ENCODE peak calls at places on chromosomes 11 and 22, in seven cellular contexts. K is H9, E is transverse colon, A is A549, T is AG04450, Y is cardiac muscle cell, I is body of pancreas. Q is an unnamed sample. For H3K9me3, the result is how much of the 10 kb centered on the place peaks cover.

GRCh38 chr11:102560555-102561011 is 30.0 kb upstream of the MMP7 start:
- DNase-seq in K (no peak), E (peak), A (no peak), T (peak), Y (no peak), I (no peak), Q (no peak)

GRCh38 chr11:77557553-77557952 is 32.2 kb upstream of the AQP11 start:
- DNase-seq in K (peak), E (no peak), A (peak), T (no peak), Y (peak), I (no peak), Q (no peak)

GRCh38 chr11:124872741-124873140 is 7.5 kb downstream of the ROBO3 start:
- DNase-seq in K (peak), E (no peak), A (no peak), T (no peak), Y (no peak), I (no peak), Q (no peak)

GRCh38 chr11:122758974-122759373 is 79.3 kb upstream of the CRTAM start:
- DNase-seq in K (no peak), E (no peak), A (no peak), T (no peak), Y (no peak), I (no peak), Q (no peak)

GRCh38 chr11:108218455-108218854 is 4.0 kb downstream of the NPAT start:
- DNase-seq in K (no peak), E (no peak), A (no peak), T (no peak), Y (no peak), I (no peak), Q (no peak)

GRCh38 chr11:130415719-130416536 is 12.5 kb downstream of the ADAMTS8 start:
- DNase-seq in K (no peak), E (no peak), A (no peak), T (no peak), Y (no peak), I (no peak), Q (no peak)

GRCh38 chr11:32312865-32313403 is 122.4 kb downstream of the WT1 start:
- DNase-seq in K (peak), E (peak), A (peak), T (no peak), Y (peak), I (peak), Q (no peak)

GRCh38 chr11:69541001-69541285 is 59.5 kb downstream of the LINC01488 start:
- DNase-seq in K (no peak), E (no peak), A (no peak), T (no peak), Y (no peak), I (no peak), Q (no peak)

GRCh38 chr11:17906436-17906835 is 106.4 kb downstream of the SERGEF start:
- DNase-seq in K (peak), E (no peak), A (peak), T (no peak), Y (peak), I (no peak), Q (no peak)

DNA sequence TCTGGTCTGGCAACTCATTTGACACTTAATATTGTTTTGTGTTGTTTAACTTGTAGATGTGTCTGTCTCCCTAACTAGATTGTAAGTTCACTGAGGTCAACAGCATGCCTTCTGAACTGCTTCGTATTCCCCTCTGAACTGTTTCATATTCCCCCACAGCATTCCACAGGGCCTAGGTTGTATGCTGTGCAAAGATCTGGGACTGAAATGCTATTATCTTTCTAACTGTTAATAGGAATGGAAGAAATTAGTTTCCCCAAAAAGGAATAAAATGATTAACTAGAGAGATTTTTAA is 38.2 kb downstream of the ZNRF3 start:
- DNase-seq in K (no peak), E (no peak), A (no peak), T (no peak), Y (no peak), I (no peak), Q (no peak)
- TF ChIP-seq CTCF in K (no peak), E (no peak), A (no peak), T (no peak), Y (no peak), I (no peak), Q (no peak)

DNA sequence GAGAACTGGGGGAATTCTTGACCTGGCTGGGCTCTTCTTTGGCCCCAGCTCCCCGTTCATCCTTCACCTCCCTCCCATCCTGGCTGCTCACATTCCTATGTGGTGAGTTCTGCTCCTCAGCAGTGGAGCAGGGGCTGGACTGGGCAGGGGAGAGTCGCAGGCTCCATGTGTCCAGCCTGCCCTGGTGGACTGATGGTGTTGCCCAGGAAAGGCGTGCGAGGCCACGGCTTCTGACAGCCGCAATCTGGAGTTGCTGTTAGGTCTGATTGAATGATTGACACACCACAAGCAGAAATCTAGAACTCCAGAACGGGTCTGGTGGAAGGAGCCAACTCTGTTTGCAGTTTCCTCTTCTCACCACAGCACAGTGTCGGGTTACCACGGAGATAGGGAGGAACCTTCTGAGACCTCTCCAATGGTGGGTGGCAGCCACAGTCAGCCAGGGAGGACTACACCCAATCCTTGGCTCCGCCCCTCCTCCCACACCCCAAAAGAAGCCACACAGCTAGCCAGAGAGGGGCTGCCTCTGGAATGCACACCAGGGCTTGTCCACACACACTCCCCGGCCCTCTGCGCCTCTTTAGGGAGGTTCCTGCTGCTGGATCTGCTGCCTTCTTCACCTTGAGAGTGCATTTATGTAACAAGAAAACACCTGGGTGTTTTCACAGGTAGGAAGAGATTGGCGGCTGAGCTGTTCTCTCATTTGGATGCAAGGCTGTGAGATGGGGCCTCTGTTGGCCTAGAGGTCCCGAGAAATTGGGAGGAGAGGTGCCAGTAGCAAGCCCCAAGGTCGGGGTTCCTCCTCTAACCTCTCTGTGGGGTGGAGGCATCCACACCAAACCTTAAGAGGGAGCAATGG is 56.4 kb upstream of the CD44 start:
- DNase-seq in K (peak), E (peak), A (peak), T (no peak), Y (peak), I (peak), Q (peak)
- H3K27ac ChIP-seq in K (no peak), E (peak), A (peak), T (peak), Y (peak), I (peak), Q (peak)

DNA sequence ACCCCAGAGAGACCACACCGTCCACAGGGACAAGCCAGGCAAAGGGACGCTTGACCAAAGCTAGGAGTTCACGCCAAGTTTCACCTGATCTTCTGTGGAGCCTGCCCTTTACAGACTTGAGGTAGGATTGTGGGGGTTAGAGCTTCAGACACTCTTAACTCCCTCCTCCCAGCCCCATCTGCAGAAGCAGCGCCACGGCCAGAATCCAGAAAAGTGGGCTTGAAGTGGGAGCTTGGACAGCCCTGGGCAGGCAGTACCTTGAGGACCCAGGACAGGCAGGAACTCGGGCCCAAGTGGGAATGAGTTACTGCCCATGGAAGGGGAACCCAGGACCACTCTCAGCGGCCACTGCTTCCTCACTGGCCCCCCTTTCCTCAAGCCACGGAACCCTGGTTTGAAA is 695.9 kb downstream of the TBC1D22A start:
- DNase-seq in K (no peak), E (no peak), A (no peak), T (no peak), Y (no peak), I (no peak), Q (no peak)
- H3K9me3 ChIP-seq in K (half or more), E (under half), A (under half), T (under half), Y (under half), I (under half), Q (under half)

DNA sequence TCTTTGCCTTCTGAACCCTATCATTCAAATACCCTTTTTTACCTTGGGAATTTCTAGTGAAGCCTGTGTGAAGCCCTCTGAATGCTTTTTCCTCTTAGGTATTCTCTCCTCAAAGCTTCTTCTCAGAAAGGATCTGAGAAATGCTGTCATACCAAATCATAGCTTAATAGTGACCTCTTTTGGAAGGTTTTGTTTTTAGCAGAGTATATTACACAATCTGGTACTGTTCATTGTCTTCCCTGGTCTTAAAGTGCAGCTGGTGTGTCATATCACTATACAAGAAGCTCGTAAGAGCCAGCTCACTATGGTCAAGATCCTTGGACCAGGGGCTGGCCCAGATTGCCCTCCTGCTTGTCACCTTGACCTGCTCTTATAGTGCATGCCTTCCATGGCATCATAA is 204.4 kb upstream of the ANO5 start:
- DNase-seq in K (no peak), E (no peak), A (peak), T (no peak), Y (no peak), I (no peak), Q (no peak)
- TF ChIP-seq CTCF in K (no peak), E (no peak), A (peak), T (no peak), Y (no peak), I (no peak), Q (no peak)

GRCh38 chr11:86553322-86553721 is 119.1 kb downstream of the ME3 start:
- DNase-seq in K (no peak), E (peak), A (no peak), T (no peak), Y (no peak), I (no peak), Q (no peak)

GRCh38 chr11:86558841-86559240 is 113.6 kb downstream of the ME3 start:
- DNase-seq in K (no peak), E (no peak), A (no peak), T (no peak), Y (no peak), I (no peak), Q (no peak)

GRCh38 chr11:86559311-86559945 is 113.0 kb downstream of the ME3 start:
- DNase-seq in K (no peak), E (no peak), A (no peak), T (no peak), Y (peak), I (no peak), Q (no peak)

DNA sequence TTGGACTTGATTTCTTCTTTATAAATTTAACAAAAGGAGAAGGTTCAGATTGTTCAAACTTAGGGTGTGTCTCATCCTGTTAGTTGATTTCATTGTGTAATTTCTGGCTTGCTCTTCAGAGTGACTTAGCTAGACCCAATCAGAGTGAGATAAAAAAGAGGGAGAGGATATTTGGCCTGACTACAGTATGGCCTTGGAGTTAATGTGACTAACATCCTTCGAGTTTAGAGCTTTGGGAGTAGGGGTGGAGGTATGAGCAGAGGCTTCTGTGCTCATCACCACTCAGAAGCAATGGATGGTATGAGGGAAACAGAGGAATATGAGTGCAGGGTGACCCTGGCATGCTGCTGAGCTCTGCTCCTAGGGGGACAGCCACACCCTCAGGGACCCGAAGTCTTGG is 114.2 kb downstream of the ME3 start:
- DNase-seq in K (no peak), E (no peak), A (no peak), T (no peak), Y (no peak), I (no peak), Q (no peak)
- H3K27ac ChIP-seq in K (no peak), E (peak), A (peak), T (no peak), Y (no peak), I (no peak), Q (no peak)

DNA sequence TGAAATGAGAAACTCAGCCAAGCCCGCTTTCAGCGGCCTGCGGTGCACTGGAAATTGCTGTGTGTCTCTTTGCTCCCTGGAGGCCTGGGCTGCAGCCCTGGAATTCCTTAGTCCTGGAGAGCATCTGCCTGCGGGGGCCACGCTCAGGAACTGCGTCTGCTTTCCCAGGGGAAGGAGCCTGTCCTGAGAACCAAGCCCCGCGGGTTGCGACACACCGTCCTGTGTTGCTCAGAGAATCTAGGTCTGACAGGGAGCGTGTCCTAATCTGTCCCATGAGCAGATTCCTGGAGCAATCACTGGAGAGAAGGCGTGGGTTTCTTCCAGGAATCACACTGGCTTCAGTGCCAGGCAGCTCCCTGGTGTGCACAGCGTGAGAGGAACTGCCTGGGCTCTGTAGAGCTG is 708.1 kb downstream of the BRD1 start:
- DNase-seq in K (peak), E (no peak), A (no peak), T (no peak), Y (no peak), I (no peak), Q (no peak)
- H3K9me3 ChIP-seq in K (under half), E (under half), A (under half), T (half or more), Y (under half), I (under half), Q (under half)

GRCh38 chr11:113014262-113014661 is 53.0 kb downstream of the NCAM1 start:
- DNase-seq in K (no peak), E (no peak), A (no peak), T (no peak), Y (peak), I (no peak), Q (no peak)
- TF ChIP-seq CTCF in K (no peak), E (no peak), A (no peak), T (no peak), Y (no peak), I (no peak), Q (no peak)

DNA sequence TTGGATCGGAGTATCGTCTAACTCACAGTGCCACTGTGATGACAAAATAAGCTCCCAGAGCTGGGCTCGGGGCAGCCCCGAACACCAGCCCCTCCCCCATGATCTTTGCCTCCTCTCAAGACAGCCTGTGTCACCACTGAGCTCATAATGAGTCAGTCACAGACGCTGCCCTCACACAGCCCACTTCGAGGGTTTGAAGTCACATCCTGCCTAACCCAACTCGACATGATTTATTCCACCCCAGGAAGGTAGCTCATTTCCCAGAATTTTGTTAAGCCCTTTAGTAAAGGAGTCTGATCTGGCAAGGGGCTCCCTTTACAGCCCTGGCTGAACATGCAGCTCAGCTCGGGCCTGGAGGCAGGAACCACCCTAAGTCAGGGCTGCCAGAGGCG is 22.8 kb downstream of the MYH9 start:
- DNase-seq in K (no peak), E (peak), A (peak), T (peak), Y (no peak), I (no peak), Q (peak)
- H3K27ac ChIP-seq in K (no peak), E (peak), A (peak), T (peak), Y (peak), I (peak), Q (peak)

GRCh38 chr11:94574193-94574961 is 7.2 kb downstream of the PIWIL4 start:
- DNase-seq in K (no peak), E (no peak), A (no peak), T (peak), Y (no peak), I (no peak), Q (no peak)
- H3K9me3 ChIP-seq in K (under half), E (under half), A (under half), T (under half), Y (under half), I (under half), Q (under half)

Q was measured in CD4-positive, alpha-beta T cell.